ENCODE peak calls at places on chromosome 11, in four cellular contexts. One of them, this sample, is unnamed.

GRCh38 chr11:91946397-91947090 is 278.1 kb upstream of the FAT3 start:
- DNase-seq in right lobe of liver: no peak
- DNase-seq in BE2C: no peak
- DNase-seq in CD8-positive, alpha-beta T cell: no peak
- DNase-seq in this sample: no peak

GRCh38 chr11:34281256-34281655 is 76.6 kb downstream of the ABTB2 start:
- DNase-seq in BE2C: no peak
- DNase-seq in CD8-positive, alpha-beta T cell: no peak
- DNase-seq in right lobe of liver: no peak
- DNase-seq in this sample: no peak

GRCh38 chr11:65863889-65864757 is 3.9 kb downstream of the MUS81 start:
- DNase-seq in BE2C: no peak
- DNase-seq in right lobe of liver: no peak
- DNase-seq in CD8-positive, alpha-beta T cell: no peak
- DNase-seq in this sample: no peak

GRCh38 chr11:567036-567628 is 6.4 kb downstream of the RASSF7 start:
- DNase-seq in CD8-positive, alpha-beta T cell: no peak
- DNase-seq in right lobe of liver: peak; percentile 67
- DNase-seq in BE2C: no peak
- DNase-seq in this sample: no peak

GRCh38 chr11:13761250-13761649 is 92.8 kb downstream of the FAR1 start:
- DNase-seq in right lobe of liver: no peak
- DNase-seq in BE2C: no peak
- DNase-seq in CD8-positive, alpha-beta T cell: no peak
- DNase-seq in this sample: no peak

GRCh38 chr11:30775123-30775522 is 189.0 kb upstream of the MPPED2 start:
- DNase-seq in BE2C: no peak
- DNase-seq in right lobe of liver: no peak
- DNase-seq in CD8-positive, alpha-beta T cell: no peak
- DNase-seq in this sample: peak; percentile 7

GRCh38 chr11:87176044-87176443 is 138.3 kb downstream of the TMEM135 start:
- DNase-seq in BE2C: no peak
- DNase-seq in right lobe of liver: no peak
- DNase-seq in CD8-positive, alpha-beta T cell: no peak
- DNase-seq in this sample: peak; percentile 18

GRCh38 chr11:65793144-65793581 is 6.3 kb downstream of the OVOL1 start:
- DNase-seq in right lobe of liver: peak; percentile 90
- DNase-seq in CD8-positive, alpha-beta T cell: no peak
- DNase-seq in BE2C: no peak
- DNase-seq in this sample: no peak

GRCh38 chr11:34313099-34313517 is 44.7 kb downstream of the ABTB2 start:
- DNase-seq in right lobe of liver: peak; percentile 67
- DNase-seq in CD8-positive, alpha-beta T cell: no peak
- DNase-seq in BE2C: no peak
- DNase-seq in this sample: no peak

GRCh38 chr11:86548278-86548917 is 124.0 kb downstream of the ME3 start:
- DNase-seq in BE2C: no peak
- DNase-seq in CD8-positive, alpha-beta T cell: no peak
- DNase-seq in right lobe of liver: no peak
- DNase-seq in this sample: no peak

GRCh38 chr11:34380696-34381095 is 22.9 kb upstream of the ABTB2 start:
- DNase-seq in right lobe of liver: no peak
- DNase-seq in CD8-positive, alpha-beta T cell: no peak
- DNase-seq in BE2C: no peak
- DNase-seq in this sample: no peak

GRCh38 chr11:128532016-128532570 is 55.3 kb downstream of the ETS1 start:
- DNase-seq in CD8-positive, alpha-beta T cell: no peak
- DNase-seq in right lobe of liver: peak; percentile 74
- DNase-seq in BE2C: no peak
- DNase-seq in this sample: no peak

GRCh38 chr11:12200359-12201015 is 90.1 kb downstream of the MICAL2 start:
- DNase-seq in right lobe of liver: no peak
- DNase-seq in BE2C: peak; percentile 42
- DNase-seq in CD8-positive, alpha-beta T cell: no peak
- DNase-seq in this sample: no peak

DNA sequence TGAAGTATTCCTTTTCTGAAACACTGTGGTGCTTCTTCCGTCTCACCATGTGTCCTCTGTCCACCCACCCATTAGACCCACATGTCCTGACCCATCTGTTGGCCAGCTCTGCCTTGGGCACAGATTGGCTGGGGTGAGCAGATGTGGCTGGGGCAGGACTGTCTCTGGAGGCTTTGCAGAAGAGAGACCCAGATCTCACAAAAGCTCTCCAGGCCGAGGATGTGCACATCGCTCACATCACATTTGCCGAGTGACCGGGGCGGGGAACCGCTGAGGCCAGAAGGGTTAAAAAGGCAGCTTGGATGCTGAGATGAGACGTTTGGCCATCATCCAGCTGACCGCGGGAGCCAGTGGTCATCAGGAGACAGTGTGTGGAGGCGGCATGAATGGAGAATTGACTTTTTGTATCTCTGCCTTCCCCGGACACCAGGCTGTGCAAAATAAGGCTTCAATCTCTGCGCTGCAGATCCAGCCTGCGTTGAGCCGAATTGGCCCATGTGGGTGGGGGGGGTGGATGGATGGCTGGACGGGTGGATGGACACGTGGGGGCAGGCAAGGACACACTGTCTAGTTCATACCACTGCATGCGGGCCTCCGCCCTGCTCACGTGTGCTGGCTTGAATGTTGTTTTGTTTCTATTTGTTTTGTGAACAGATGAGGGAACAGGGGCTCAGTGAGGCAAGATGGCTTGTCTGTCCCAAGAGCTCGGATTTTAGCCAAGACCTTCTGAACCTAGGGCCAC is 6.1 kb downstream of the IFITM10 start:
- DNase-seq in right lobe of liver: peak; percentile 86
- DNase-seq in CD8-positive, alpha-beta T cell: no peak
- DNase-seq in BE2C: no peak
- DNase-seq in this sample: no peak
- H3K4me3 ChIP-seq in right lobe of liver: no peak overlapping the region
- H3K4me3 ChIP-seq in CD8-positive, alpha-beta T cell: no peak overlapping the region
- H3K4me3 ChIP-seq in BE2C: no peak overlapping the region
- H3K4me3 ChIP-seq in this sample: no peak overlapping the region

DNA sequence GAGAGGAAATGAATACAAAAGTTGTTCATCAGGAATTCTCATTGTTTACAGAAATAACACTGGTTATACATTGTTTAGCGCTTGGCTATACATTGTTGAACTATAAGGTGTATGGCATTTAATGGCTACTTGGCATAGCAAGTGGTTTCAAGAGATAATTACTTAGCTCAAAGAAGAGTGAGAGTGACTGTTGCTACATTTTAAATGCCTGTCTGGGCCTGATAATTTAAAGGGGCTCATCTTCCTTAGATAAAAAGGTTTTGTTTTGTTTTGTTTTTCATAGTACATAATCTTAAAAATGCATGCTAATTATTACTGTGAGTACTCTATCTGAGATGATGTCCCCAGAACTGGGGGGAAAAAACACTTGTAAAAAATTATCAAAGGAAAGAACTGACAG is 1.5 kb upstream of the SMPD1 start:
- DNase-seq in CD8-positive, alpha-beta T cell: no peak
- DNase-seq in BE2C: no peak
- DNase-seq in right lobe of liver: no peak
- DNase-seq in this sample: no peak
- H3K4me3 ChIP-seq in CD8-positive, alpha-beta T cell: no peak overlapping the region
- H3K4me3 ChIP-seq in BE2C: no peak overlapping the region
- H3K4me3 ChIP-seq in right lobe of liver: peak overlapping the region; percentile 79
- H3K4me3 ChIP-seq in this sample: no peak overlapping the region

DNA sequence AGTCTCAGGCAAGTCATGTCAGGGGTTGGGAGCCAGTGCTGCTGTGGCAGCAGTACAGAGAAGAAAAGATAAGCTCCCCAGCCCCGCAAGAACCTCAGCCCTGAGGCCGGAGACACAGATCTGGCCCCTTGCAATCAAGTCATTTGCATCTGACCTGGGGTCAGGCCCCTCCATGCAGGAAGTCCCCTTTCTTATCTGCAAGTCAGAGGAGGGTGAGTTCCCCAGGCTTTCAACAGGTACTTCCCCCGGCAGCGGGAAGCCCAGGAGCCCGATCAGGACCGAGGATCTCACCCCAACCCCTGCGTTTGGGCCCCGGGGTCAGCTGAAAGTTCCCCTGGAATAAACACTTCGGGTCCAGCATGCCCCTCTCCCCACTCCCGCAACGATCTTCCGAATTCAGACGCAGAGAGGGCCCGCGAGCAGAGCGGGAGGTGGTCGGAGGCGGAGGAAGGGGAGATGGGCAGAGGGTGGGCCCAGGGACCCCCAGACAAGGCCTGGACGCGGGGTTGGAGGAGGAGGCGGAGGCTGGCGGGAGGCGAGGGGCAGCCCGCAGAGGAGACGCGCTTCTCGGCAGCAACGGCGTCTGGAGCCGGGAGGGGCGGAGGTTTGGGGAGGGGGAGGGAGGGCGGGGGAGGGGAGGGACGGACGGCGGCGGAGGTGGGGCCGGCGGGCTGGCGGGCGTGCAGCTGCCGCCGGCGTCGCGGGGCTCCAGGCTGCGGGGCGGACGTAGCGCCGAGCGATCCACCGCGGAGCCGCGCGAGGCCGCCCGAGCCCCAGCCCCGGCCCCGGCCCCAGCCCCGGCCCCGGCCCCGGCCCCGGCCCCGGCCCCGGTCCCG is at the start of gene TSPAN18:
- DNase-seq in BE2C: peak; percentile 29
- DNase-seq in CD8-positive, alpha-beta T cell: no peak
- DNase-seq in right lobe of liver: no peak
- DNase-seq in this sample: no peak
- H3K4me3 ChIP-seq in BE2C: peak within 1 kb of the TSS; percentile 70
- H3K4me3 ChIP-seq in CD8-positive, alpha-beta T cell: peak within 1 kb of the TSS; percentile 70
- H3K4me3 ChIP-seq in right lobe of liver: peak within 1 kb of the TSS; percentile 48
- H3K4me3 ChIP-seq in this sample: peak within 1 kb of the TSS; percentile 82

GRCh38 chr11:107263865-107264563 is 193.6 kb downstream of the CWF19L2 start:
- DNase-seq in right lobe of liver: no peak
- DNase-seq in CD8-positive, alpha-beta T cell: no peak
- DNase-seq in BE2C: no peak
- DNase-seq in this sample: no peak
- H3K4me3 ChIP-seq in right lobe of liver: no peak overlapping the region
- H3K4me3 ChIP-seq in CD8-positive, alpha-beta T cell: no peak overlapping the region
- H3K4me3 ChIP-seq in BE2C: no peak overlapping the region
- H3K4me3 ChIP-seq in this sample: no peak overlapping the region

DNA sequence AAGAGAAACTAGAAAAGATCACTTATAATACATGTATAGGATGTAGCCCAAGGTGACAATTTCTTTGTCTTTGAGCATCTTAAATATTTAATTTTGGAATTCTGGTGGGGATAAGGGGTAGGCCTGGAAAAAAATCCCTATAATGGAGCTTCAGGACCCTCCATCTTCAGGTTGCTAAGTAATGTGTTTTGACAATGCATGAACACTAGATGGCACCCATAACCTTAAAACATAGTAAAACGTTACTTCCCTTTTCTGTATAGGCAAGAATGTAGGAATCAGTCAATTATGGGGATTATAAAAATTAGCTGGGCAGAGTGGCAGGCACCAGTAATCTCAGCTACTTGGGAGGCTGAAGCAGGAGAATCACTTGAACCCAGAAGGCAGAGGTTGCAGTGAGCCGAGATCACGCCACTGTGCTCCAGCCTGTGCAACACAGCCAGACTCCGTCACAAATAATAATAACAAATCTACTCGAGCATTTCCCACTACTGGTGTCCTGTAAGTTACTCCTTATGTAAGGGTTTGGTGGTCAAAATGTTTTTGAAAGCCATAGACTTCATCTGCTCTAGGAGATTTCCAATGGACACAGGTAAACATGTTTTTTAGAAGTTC is 541.9 kb upstream of the CCDC90B start:
- DNase-seq in right lobe of liver: no peak
- DNase-seq in BE2C: no peak
- DNase-seq in CD8-positive, alpha-beta T cell: no peak
- DNase-seq in this sample: no peak
- H3K4me3 ChIP-seq in right lobe of liver: no peak overlapping the region
- H3K4me3 ChIP-seq in BE2C: no peak overlapping the region
- H3K4me3 ChIP-seq in CD8-positive, alpha-beta T cell: no peak overlapping the region
- H3K4me3 ChIP-seq in this sample: no peak overlapping the region

GRCh38 chr11:70243912-70244652 is 26.4 kb upstream of the PPFIA1 start:
- DNase-seq in BE2C: no peak
- DNase-seq in CD8-positive, alpha-beta T cell: no peak
- DNase-seq in right lobe of liver: no peak
- DNase-seq in this sample: no peak
- H3K4me3 ChIP-seq in BE2C: no peak overlapping the region
- H3K4me3 ChIP-seq in CD8-positive, alpha-beta T cell: no peak overlapping the region
- H3K4me3 ChIP-seq in right lobe of liver: no peak overlapping the region
- H3K4me3 ChIP-seq in this sample: no peak overlapping the region

GRCh38 chr11:10455637-10456487 is 798 bp downstream of the AMPD3 start:
- DNase-seq in right lobe of liver: no peak
- DNase-seq in BE2C: peak; percentile 62
- DNase-seq in CD8-positive, alpha-beta T cell: peak; percentile 67
- DNase-seq in this sample: no peak

GRCh38 chr11:10459029-10459970 is 4.2 kb downstream of the AMPD3 start:
- DNase-seq in right lobe of liver: no peak
- DNase-seq in CD8-positive, alpha-beta T cell: peak; percentile 51
- DNase-seq in BE2C: no peak
- DNase-seq in this sample: no peak

GRCh38 chr11:10454902-10455631 is at the start of gene AMPD3:
- DNase-seq in BE2C: no peak
- DNase-seq in right lobe of liver: no peak
- DNase-seq in CD8-positive, alpha-beta T cell: no peak
- DNase-seq in this sample: no peak

GRCh38 chr11:10456519-10456918 is 1.5 kb downstream of the AMPD3 start:
- DNase-seq in CD8-positive, alpha-beta T cell: no peak
- DNase-seq in BE2C: peak; percentile 32
- DNase-seq in right lobe of liver: no peak
- DNase-seq in this sample: no peak

GRCh38 chr11:10457901-10458300 is 2.8 kb downstream of the AMPD3 start:
- DNase-seq in BE2C: no peak
- DNase-seq in right lobe of liver: no peak
- DNase-seq in CD8-positive, alpha-beta T cell: no peak
- DNase-seq in this sample: no peak
- H3K4me3 ChIP-seq in BE2C: no peak overlapping the region
- H3K4me3 ChIP-seq in right lobe of liver: no peak overlapping the region
- H3K4me3 ChIP-seq in CD8-positive, alpha-beta T cell: no peak overlapping the region
- H3K4me3 ChIP-seq in this sample: no peak overlapping the region

This sample was measured in iPS DF 6.9.